ENCODE peak calls at places on chromosomes 16 and 17, in six cellular contexts. One of them, this sample, is unnamed.

GRCh38 chr16:2739555-2740435 is 12.6 kb upstream of the SRRM2 start:
- DNase-seq in IMR-90: no peak
- DNase-seq in neuronal stem cell: no peak
- DNase-seq in H9: no peak
- DNase-seq in trophoblast cell: no peak
- DNase-seq in H1: no peak
- DNase-seq in this sample: no peak

GRCh38 chr17:27296427-27296979 is 2.6 kb downstream of the WSB1 start:
- DNase-seq in IMR-90: peak
- DNase-seq in neuronal stem cell: no peak
- DNase-seq in H9: no peak
- DNase-seq in trophoblast cell: peak
- DNase-seq in H1: no peak
- DNase-seq in this sample: peak

GRCh38 chr17:81514735-81515529 is 2.3 kb upstream of the ACTG1 start:
- DNase-seq in IMR-90: peak
- DNase-seq in neuronal stem cell: peak
- DNase-seq in H9: peak
- DNase-seq in trophoblast cell: peak
- DNase-seq in H1: peak
- DNase-seq in this sample: peak

GRCh38 chr17:9435165-9435564 is 140.5 kb downstream of the STX8 start:
- DNase-seq in IMR-90: no peak
- DNase-seq in neuronal stem cell: no peak
- DNase-seq in H9: no peak
- DNase-seq in trophoblast cell: no peak
- DNase-seq in H1: no peak
- DNase-seq in this sample: no peak

GRCh38 chr17:77479817-77480508 is 339.2 kb downstream of the SEC14L1 start:
- DNase-seq in IMR-90: peak
- DNase-seq in neuronal stem cell: no peak
- DNase-seq in H9: no peak
- DNase-seq in trophoblast cell: no peak
- DNase-seq in H1: no peak
- DNase-seq in this sample: peak

GRCh38 chr16:89041571-89042481 is 51.8 kb upstream of the ACSF3 start:
- DNase-seq in IMR-90: no peak
- DNase-seq in neuronal stem cell: no peak
- DNase-seq in H9: no peak
- DNase-seq in trophoblast cell: no peak
- DNase-seq in H1: no peak
- DNase-seq in this sample: no peak

GRCh38 chr17:45293413-45294211 is 23.2 kb downstream of the MAP3K14 start:
- DNase-seq in IMR-90: peak
- DNase-seq in neuronal stem cell: no peak
- DNase-seq in H9: peak
- DNase-seq in trophoblast cell: peak
- DNase-seq in H1: no peak
- DNase-seq in this sample: peak

GRCh38 chr16:80447263-80447662 is 93.5 kb upstream of the DYNLRB2 start:
- DNase-seq in IMR-90: no peak
- DNase-seq in neuronal stem cell: no peak
- DNase-seq in H9: no peak
- DNase-seq in trophoblast cell: no peak
- DNase-seq in H1: no peak
- DNase-seq in this sample: no peak

GRCh38 chr17:57946798-57947358 is 8.3 kb downstream of the CUEDC1 start:
- DNase-seq in IMR-90: peak
- DNase-seq in neuronal stem cell: no peak
- DNase-seq in H9: no peak
- DNase-seq in trophoblast cell: peak
- DNase-seq in H1: no peak
- DNase-seq in this sample: peak

GRCh38 chr17:9935408-9935807 is 30.3 kb upstream of the RCVRN start:
- DNase-seq in IMR-90: no peak
- DNase-seq in neuronal stem cell: no peak
- DNase-seq in H9: no peak
- DNase-seq in trophoblast cell: peak
- DNase-seq in H1: no peak
- DNase-seq in this sample: no peak

GRCh38 chr17:48871551-48872351 is 20.8 kb upstream of the ATP5MC1 start:
- DNase-seq in IMR-90: no peak
- DNase-seq in neuronal stem cell: no peak
- DNase-seq in H9: no peak
- DNase-seq in trophoblast cell: no peak
- DNase-seq in H1: no peak
- DNase-seq in this sample: peak

GRCh38 chr16:85935391-85935956 is 36.5 kb downstream of the IRF8 start:
- DNase-seq in IMR-90: no peak
- DNase-seq in neuronal stem cell: no peak
- DNase-seq in H9: no peak
- DNase-seq in trophoblast cell: no peak
- DNase-seq in H1: no peak
- DNase-seq in this sample: no peak

GRCh38 chr16:85934210-85934609 is 35.2 kb downstream of the IRF8 start:
- DNase-seq in IMR-90: no peak
- DNase-seq in neuronal stem cell: no peak
- DNase-seq in H9: no peak
- DNase-seq in trophoblast cell: no peak
- DNase-seq in H1: no peak
- DNase-seq in this sample: no peak

GRCh38 chr16:85936761-85937343 is 37.9 kb downstream of the IRF8 start:
- DNase-seq in IMR-90: no peak
- DNase-seq in neuronal stem cell: no peak
- DNase-seq in H9: no peak
- DNase-seq in trophoblast cell: no peak
- DNase-seq in H1: no peak
- DNase-seq in this sample: no peak

GRCh38 chr16:85940214-85940613 is 41.3 kb downstream of the IRF8 start:
- DNase-seq in IMR-90: no peak
- DNase-seq in neuronal stem cell: no peak
- DNase-seq in H9: no peak
- DNase-seq in trophoblast cell: peak
- DNase-seq in H1: no peak
- DNase-seq in this sample: no peak

GRCh38 chr16:85935957-85936760 is 37.2 kb downstream of the IRF8 start:
- DNase-seq in IMR-90: no peak
- DNase-seq in neuronal stem cell: no peak
- DNase-seq in H9: no peak
- DNase-seq in trophoblast cell: no peak
- DNase-seq in H1: no peak
- DNase-seq in this sample: no peak
- H3K14ac ChIP-seq in IMR-90: no peak
- H3K14ac ChIP-seq in neuronal stem cell: no peak
- H3K14ac ChIP-seq in H9: no peak
- H3K14ac ChIP-seq in trophoblast cell: no peak
- H3K14ac ChIP-seq in H1: no peak
- H3K14ac ChIP-seq in this sample: no peak

GRCh38 chr16:87459833-87460232 is 33.0 kb downstream of the ZCCHC14 start:
- DNase-seq in IMR-90: no peak
- DNase-seq in neuronal stem cell: no peak
- DNase-seq in H9: no peak
- DNase-seq in trophoblast cell: no peak
- DNase-seq in H1: no peak
- DNase-seq in this sample: no peak

GRCh38 chr16:87457724-87458423 is 35.0 kb downstream of the ZCCHC14 start:
- DNase-seq in IMR-90: peak
- DNase-seq in neuronal stem cell: no peak
- DNase-seq in H9: no peak
- DNase-seq in trophoblast cell: peak
- DNase-seq in H1: no peak
- DNase-seq in this sample: peak

GRCh38 chr16:87459027-87459426 is 33.8 kb downstream of the ZCCHC14 start:
- DNase-seq in IMR-90: no peak
- DNase-seq in neuronal stem cell: no peak
- DNase-seq in H9: no peak
- DNase-seq in trophoblast cell: no peak
- DNase-seq in H1: no peak
- DNase-seq in this sample: no peak

GRCh38 chr16:87458424-87458915 is 34.4 kb downstream of the ZCCHC14 start:
- DNase-seq in IMR-90: no peak
- DNase-seq in neuronal stem cell: no peak
- DNase-seq in H9: no peak
- DNase-seq in trophoblast cell: no peak
- DNase-seq in H1: no peak
- DNase-seq in this sample: peak

GRCh38 chr16:87457051-87457611 is 35.7 kb downstream of the ZCCHC14 start:
- DNase-seq in IMR-90: peak
- DNase-seq in neuronal stem cell: no peak
- DNase-seq in H9: no peak
- DNase-seq in trophoblast cell: no peak
- DNase-seq in H1: no peak
- DNase-seq in this sample: peak
- H3K27ac ChIP-seq in IMR-90: peak
- H3K27ac ChIP-seq in neuronal stem cell: no peak
- H3K27ac ChIP-seq in H9: no peak
- H3K27ac ChIP-seq in trophoblast cell: no peak
- H3K27ac ChIP-seq in H1: no peak
- H3K27ac ChIP-seq in this sample: peak

GRCh38 chr16:55175389-55175788 is 148.6 kb upstream of the IRX6 start:
- DNase-seq in IMR-90: no peak
- DNase-seq in neuronal stem cell: no peak
- DNase-seq in H9: no peak
- DNase-seq in trophoblast cell: no peak
- DNase-seq in H1: no peak
- DNase-seq in this sample: no peak

GRCh38 chr16:55176901-55177300 is 147.1 kb upstream of the IRX6 start:
- DNase-seq in IMR-90: no peak
- DNase-seq in neuronal stem cell: no peak
- DNase-seq in H9: no peak
- DNase-seq in trophoblast cell: no peak
- DNase-seq in H1: no peak
- DNase-seq in this sample: no peak

GRCh38 chr16:55169780-55170179 is 154.2 kb upstream of the IRX6 start:
- DNase-seq in IMR-90: no peak
- DNase-seq in neuronal stem cell: no peak
- DNase-seq in H9: no peak
- DNase-seq in trophoblast cell: no peak
- DNase-seq in H1: no peak
- DNase-seq in this sample: no peak

GRCh38 chr16:55171241-55171640 is 152.8 kb upstream of the IRX6 start:
- DNase-seq in IMR-90: no peak
- DNase-seq in neuronal stem cell: no peak
- DNase-seq in H9: no peak
- DNase-seq in trophoblast cell: no peak
- DNase-seq in H1: no peak
- DNase-seq in this sample: no peak
- H2AK5ac ChIP-seq in IMR-90: no peak
- H2AK5ac ChIP-seq in neuronal stem cell: no peak
- H2AK5ac ChIP-seq in H9: no peak
- H2AK5ac ChIP-seq in trophoblast cell: no peak
- H2AK5ac ChIP-seq in H1: no peak
- H2AK5ac ChIP-seq in this sample: no peak

GRCh38 chr17:51455931-51456330 is 195.6 kb downstream of the UTP18 start:
- DNase-seq in IMR-90: no peak
- DNase-seq in neuronal stem cell: no peak
- DNase-seq in H9: no peak
- DNase-seq in trophoblast cell: no peak
- DNase-seq in H1: no peak
- DNase-seq in this sample: no peak
- H3K14ac ChIP-seq in IMR-90: no peak
- H3K14ac ChIP-seq in neuronal stem cell: no peak
- H3K14ac ChIP-seq in H9: no peak
- H3K14ac ChIP-seq in trophoblast cell: no peak
- H3K14ac ChIP-seq in H1: no peak
- H3K14ac ChIP-seq in this sample: no peak

DNA sequence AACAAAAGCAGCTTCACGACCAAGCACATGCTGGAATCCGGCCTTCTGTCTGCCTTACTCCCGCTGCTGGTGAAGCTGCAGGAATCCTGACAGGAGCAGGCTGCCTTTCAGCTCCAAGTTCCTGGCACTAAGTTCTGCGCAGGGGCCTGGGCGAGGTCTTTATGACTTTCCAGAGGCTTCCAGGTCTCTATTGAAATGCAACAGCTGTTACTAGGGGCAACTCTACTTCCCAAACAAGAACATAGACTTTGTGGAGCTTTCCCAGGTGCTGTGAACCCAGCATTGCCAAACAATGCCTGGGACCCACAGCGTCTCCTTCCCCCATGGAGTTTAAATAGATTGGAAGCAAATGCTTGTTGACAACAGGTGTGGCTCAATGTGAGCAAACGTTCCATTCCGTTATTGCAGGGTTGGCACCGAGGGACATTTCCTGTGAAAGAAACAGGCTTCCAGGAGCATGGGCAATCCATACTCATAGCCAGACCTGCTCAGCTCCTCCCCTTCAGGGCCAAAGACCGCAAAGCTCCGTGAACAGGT is 156.0 kb downstream of the CDH13 start:
- DNase-seq in IMR-90: no peak
- DNase-seq in neuronal stem cell: peak
- DNase-seq in H9: peak
- DNase-seq in trophoblast cell: no peak
- DNase-seq in H1: peak
- DNase-seq in this sample: no peak
- H3K27ac ChIP-seq in IMR-90: no peak
- H3K27ac ChIP-seq in neuronal stem cell: no peak
- H3K27ac ChIP-seq in H9: no peak
- H3K27ac ChIP-seq in trophoblast cell: no peak
- H3K27ac ChIP-seq in H1: peak
- H3K27ac ChIP-seq in this sample: no peak

DNA sequence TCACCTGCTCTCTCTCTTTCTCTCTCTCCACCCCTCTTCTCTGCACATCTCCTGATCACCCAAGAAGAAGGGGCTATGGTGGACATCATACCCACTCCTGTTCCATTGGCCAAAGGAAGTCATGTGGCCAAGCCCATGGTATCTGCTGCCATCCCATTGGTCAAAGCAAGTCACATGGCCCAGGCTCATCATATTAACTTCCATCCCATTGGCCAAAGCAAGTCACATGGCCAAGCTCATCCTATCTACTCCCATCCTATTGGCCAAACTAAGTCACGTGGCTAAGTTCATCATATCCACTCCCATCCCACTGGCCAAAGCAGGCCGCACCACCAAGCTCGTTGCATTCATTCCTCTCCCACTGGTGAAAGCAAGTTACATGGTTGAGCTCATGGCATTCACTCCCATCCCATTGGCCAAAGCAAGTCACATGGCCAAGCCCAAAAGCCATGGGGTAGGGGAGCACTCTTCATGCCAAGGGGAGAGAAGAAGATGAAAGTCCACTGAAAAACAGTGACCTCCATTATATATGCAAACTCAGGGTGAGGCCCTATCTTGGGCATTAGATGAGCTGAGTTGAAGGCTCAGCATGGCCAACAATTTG is 29.2 kb downstream of the SNX20 start:
- DNase-seq in IMR-90: no peak
- DNase-seq in neuronal stem cell: no peak
- DNase-seq in H9: no peak
- DNase-seq in trophoblast cell: no peak
- DNase-seq in H1: no peak
- DNase-seq in this sample: no peak
- H2AK5ac ChIP-seq in IMR-90: no peak
- H2AK5ac ChIP-seq in neuronal stem cell: no peak
- H2AK5ac ChIP-seq in H9: no peak
- H2AK5ac ChIP-seq in trophoblast cell: no peak
- H2AK5ac ChIP-seq in H1: no peak
- H2AK5ac ChIP-seq in this sample: no peak

GRCh38 chr16:87169509-87169985 is 147.6 kb downstream of the C16orf95 start:
- DNase-seq in IMR-90: peak
- DNase-seq in neuronal stem cell: no peak
- DNase-seq in H9: no peak
- DNase-seq in trophoblast cell: no peak
- DNase-seq in H1: no peak
- DNase-seq in this sample: no peak
- H3K14ac ChIP-seq in IMR-90: no peak
- H3K14ac ChIP-seq in neuronal stem cell: no peak
- H3K14ac ChIP-seq in H9: no peak
- H3K14ac ChIP-seq in trophoblast cell: no peak
- H3K14ac ChIP-seq in H1: no peak
- H3K14ac ChIP-seq in this sample: no peak

This sample was measured in mesenchymal stem cell.